ENCODE peak calls at places on chromosome 17, in five cellular contexts. One of them, this sample, is unnamed.

GRCh38 chr17:34370376-34370996 is 7.5 kb upstream of the CCL1 start:
- DNase-seq in CD8-positive, alpha-beta T cell: no peak
- DNase-seq in tibial nerve: no peak
- DNase-seq in cardiac muscle cell: no peak
- DNase-seq in thoracic aorta: no peak
- DNase-seq in this sample: no peak

GRCh38 chr17:18117974-18118632 is 9.5 kb downstream of the MYO15A start:
- DNase-seq in tibial nerve: no peak
- DNase-seq in cardiac muscle cell: no peak
- DNase-seq in thoracic aorta: no peak
- DNase-seq in CD8-positive, alpha-beta T cell: no peak
- DNase-seq in this sample: no peak

GRCh38 chr17:79620207-79621038 is 9.6 kb upstream of the RBFOX3 start:
- DNase-seq in CD8-positive, alpha-beta T cell: no peak
- DNase-seq in thoracic aorta: no peak
- DNase-seq in cardiac muscle cell: no peak
- DNase-seq in tibial nerve: no peak
- DNase-seq in this sample: no peak

GRCh38 chr17:17408236-17408794 is 68.5 kb upstream of the MED9 start:
- DNase-seq in tibial nerve: no peak
- DNase-seq in cardiac muscle cell: no peak
- DNase-seq in CD8-positive, alpha-beta T cell: no peak
- DNase-seq in thoracic aorta: no peak
- DNase-seq in this sample: no peak

GRCh38 chr17:73410586-73411329 is 99.0 kb upstream of the CDC42EP4 start:
- DNase-seq in tibial nerve: no peak
- DNase-seq in thoracic aorta: no peak
- DNase-seq in CD8-positive, alpha-beta T cell: no peak
- DNase-seq in cardiac muscle cell: no peak
- DNase-seq in this sample: no peak

GRCh38 chr17:35773129-35773528 is 12.4 kb downstream of the C17orf50 start:
- DNase-seq in CD8-positive, alpha-beta T cell: no peak
- DNase-seq in cardiac muscle cell: no peak
- DNase-seq in tibial nerve: no peak
- DNase-seq in thoracic aorta: no peak
- DNase-seq in this sample: no peak

GRCh38 chr17:47703671-47704070 is 9.7 kb downstream of the TBKBP1 start:
- DNase-seq in tibial nerve: no peak
- DNase-seq in CD8-positive, alpha-beta T cell: no peak
- DNase-seq in cardiac muscle cell: no peak
- DNase-seq in thoracic aorta: no peak
- DNase-seq in this sample: no peak

GRCh38 chr17:34670618-34671017 is 91.2 kb downstream of the TMEM132E start:
- DNase-seq in thoracic aorta: no peak
- DNase-seq in tibial nerve: no peak
- DNase-seq in cardiac muscle cell: no peak
- DNase-seq in CD8-positive, alpha-beta T cell: no peak
- DNase-seq in this sample: no peak

GRCh38 chr17:50153650-50154575 is 3.4 kb upstream of the PPP1R9B start:
- DNase-seq in cardiac muscle cell: no peak
- DNase-seq in tibial nerve: no peak
- DNase-seq in CD8-positive, alpha-beta T cell: no peak
- DNase-seq in thoracic aorta: no peak
- DNase-seq in this sample: no peak

GRCh38 chr17:18977646-18978045 is 25.7 kb downstream of the SLC5A10 start:
- DNase-seq in cardiac muscle cell: no peak
- DNase-seq in thoracic aorta: no peak
- DNase-seq in tibial nerve: no peak
- DNase-seq in CD8-positive, alpha-beta T cell: no peak
- DNase-seq in this sample: no peak

GRCh38 chr17:38579934-38580333 is 25.8 kb downstream of the SRCIN1 start:
- DNase-seq in CD8-positive, alpha-beta T cell: no peak
- DNase-seq in cardiac muscle cell: peak
- DNase-seq in thoracic aorta: no peak
- DNase-seq in tibial nerve: no peak
- DNase-seq in this sample: no peak

GRCh38 chr17:81553616-81554181 is 1.5 kb upstream of the FAAP100 start:
- DNase-seq in CD8-positive, alpha-beta T cell: no peak
- DNase-seq in cardiac muscle cell: no peak
- DNase-seq in thoracic aorta: no peak
- DNase-seq in tibial nerve: no peak
- DNase-seq in this sample: no peak

GRCh38 chr17:6868579-6868978 is 37.0 kb upstream of the TEKT1 start:
- DNase-seq in thoracic aorta: no peak
- DNase-seq in cardiac muscle cell: no peak
- DNase-seq in tibial nerve: no peak
- DNase-seq in CD8-positive, alpha-beta T cell: no peak
- DNase-seq in this sample: no peak

GRCh38 chr17:80793851-80794267 is 197.8 kb upstream of the CHMP6 start:
- DNase-seq in CD8-positive, alpha-beta T cell: no peak
- DNase-seq in tibial nerve: no peak
- DNase-seq in thoracic aorta: no peak
- DNase-seq in cardiac muscle cell: no peak
- DNase-seq in this sample: no peak

GRCh38 chr17:75898065-75898464 is 1.3 kb upstream of the TRIM65 start:
- DNase-seq in tibial nerve: no peak
- DNase-seq in CD8-positive, alpha-beta T cell: no peak
- DNase-seq in thoracic aorta: no peak
- DNase-seq in cardiac muscle cell: no peak
- DNase-seq in this sample: no peak

GRCh38 chr17:720706-721539 is 6.3 kb upstream of the VPS53 start:
- DNase-seq in tibial nerve: no peak
- DNase-seq in CD8-positive, alpha-beta T cell: no peak
- DNase-seq in thoracic aorta: no peak
- DNase-seq in cardiac muscle cell: no peak
- DNase-seq in this sample: no peak

GRCh38 chr17:61402978-61403845 is 3.6 kb downstream of the TBX2 start:
- DNase-seq in cardiac muscle cell: peak
- DNase-seq in CD8-positive, alpha-beta T cell: no peak
- DNase-seq in tibial nerve: peak
- DNase-seq in thoracic aorta: no peak
- DNase-seq in this sample: no peak

GRCh38 chr17:45335721-45336120 is 18.9 kb upstream of the MAP3K14 start:
- DNase-seq in cardiac muscle cell: no peak
- DNase-seq in tibial nerve: no peak
- DNase-seq in thoracic aorta: no peak
- DNase-seq in CD8-positive, alpha-beta T cell: no peak
- DNase-seq in this sample: no peak

GRCh38 chr17:59121901-59122480 is 15.3 kb upstream of the TRIM37 start:
- DNase-seq in CD8-positive, alpha-beta T cell: no peak
- DNase-seq in thoracic aorta: no peak
- DNase-seq in cardiac muscle cell: no peak
- DNase-seq in tibial nerve: no peak
- DNase-seq in this sample: peak

GRCh38 chr17:263271-263670 is 81.8 kb upstream of the DOC2B start:
- DNase-seq in CD8-positive, alpha-beta T cell: no peak
- DNase-seq in thoracic aorta: no peak
- DNase-seq in tibial nerve: no peak
- DNase-seq in cardiac muscle cell: no peak
- DNase-seq in this sample: no peak

GRCh38 chr17:55769625-55770000 is 18.8 kb downstream of the PCTP start:
- DNase-seq in thoracic aorta: no peak
- DNase-seq in CD8-positive, alpha-beta T cell: no peak
- DNase-seq in tibial nerve: no peak
- DNase-seq in cardiac muscle cell: no peak
- DNase-seq in this sample: no peak

GRCh38 chr17:47714773-47715396 is 18.2 kb upstream of the TBX21 start:
- DNase-seq in thoracic aorta: no peak
- DNase-seq in CD8-positive, alpha-beta T cell: no peak
- DNase-seq in tibial nerve: no peak
- DNase-seq in cardiac muscle cell: no peak
- DNase-seq in this sample: peak

GRCh38 chr17:8791910-8792270 is 7.3 kb downstream of the MFSD6L start:
- DNase-seq in tibial nerve: no peak
- DNase-seq in cardiac muscle cell: no peak
- DNase-seq in thoracic aorta: no peak
- DNase-seq in CD8-positive, alpha-beta T cell: no peak
- DNase-seq in this sample: peak

GRCh38 chr17:56926270-56926669 is 12.4 kb upstream of the TRIM25 start:
- DNase-seq in cardiac muscle cell: no peak
- DNase-seq in thoracic aorta: no peak
- DNase-seq in CD8-positive, alpha-beta T cell: no peak
- DNase-seq in tibial nerve: no peak
- DNase-seq in this sample: no peak

GRCh38 chr17:56928586-56928985 is 14.7 kb upstream of the TRIM25 start:
- DNase-seq in CD8-positive, alpha-beta T cell: no peak
- DNase-seq in cardiac muscle cell: no peak
- DNase-seq in thoracic aorta: no peak
- DNase-seq in tibial nerve: no peak
- DNase-seq in this sample: no peak

GRCh38 chr17:56929362-56929969 is 15.6 kb upstream of the TRIM25 start:
- DNase-seq in thoracic aorta: no peak
- DNase-seq in CD8-positive, alpha-beta T cell: no peak
- DNase-seq in cardiac muscle cell: no peak
- DNase-seq in tibial nerve: no peak
- DNase-seq in this sample: no peak

GRCh38 chr17:56926704-56927103 is 12.9 kb upstream of the TRIM25 start:
- DNase-seq in cardiac muscle cell: no peak
- DNase-seq in thoracic aorta: no peak
- DNase-seq in CD8-positive, alpha-beta T cell: no peak
- DNase-seq in tibial nerve: no peak
- DNase-seq in this sample: no peak

DNA sequence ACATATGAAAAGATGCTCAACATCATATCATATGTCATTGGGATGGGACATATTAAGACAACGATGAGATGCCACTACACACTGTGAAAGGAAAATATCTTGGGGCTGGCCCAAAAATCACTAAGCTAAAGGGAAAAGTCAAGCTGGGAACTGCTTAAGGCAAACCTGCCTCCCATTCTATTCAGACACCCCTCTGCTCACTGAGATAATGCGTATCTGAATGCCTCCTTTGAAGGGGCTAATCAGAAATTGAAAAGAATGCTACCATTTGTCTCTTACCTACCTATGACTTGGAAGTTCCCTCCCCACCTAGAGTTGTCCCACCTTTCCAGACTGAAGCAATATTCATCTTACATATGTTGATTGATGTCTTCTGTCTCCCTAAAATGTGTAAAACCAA is 11.2 kb upstream of the TRIM25 start:
- DNase-seq in CD8-positive, alpha-beta T cell: no peak
- DNase-seq in tibial nerve: no peak
- DNase-seq in thoracic aorta: no peak
- DNase-seq in cardiac muscle cell: no peak
- DNase-seq in this sample: no peak
- TF ChIP-seq CTCF in CD8-positive, alpha-beta T cell: no peak
- TF ChIP-seq CTCF in tibial nerve: no peak
- TF ChIP-seq CTCF in thoracic aorta: no peak
- TF ChIP-seq CTCF in cardiac muscle cell: no peak
- TF ChIP-seq CTCF in this sample: no peak

DNA sequence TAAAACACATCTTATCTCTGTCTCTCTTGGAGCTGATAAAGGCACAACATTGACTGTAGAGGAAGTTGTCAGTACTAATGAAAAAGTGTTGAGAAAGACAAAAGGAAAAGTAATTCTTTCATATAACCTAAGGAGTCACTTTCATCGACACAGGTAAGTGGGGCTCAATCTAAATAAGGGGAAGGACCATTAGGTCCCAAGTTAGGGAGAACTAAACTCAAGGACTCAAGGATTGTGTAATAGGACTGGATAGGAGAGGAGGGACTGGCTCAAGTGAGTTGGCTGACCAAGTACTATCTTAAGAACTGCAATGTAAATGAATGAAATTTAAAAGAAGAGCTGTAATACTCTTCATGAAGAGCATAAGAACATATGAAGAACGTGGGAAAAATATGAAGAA is 55.7 kb downstream of the GRB7 start:
- DNase-seq in thoracic aorta: no peak
- DNase-seq in cardiac muscle cell: no peak
- DNase-seq in CD8-positive, alpha-beta T cell: no peak
- DNase-seq in tibial nerve: no peak
- DNase-seq in this sample: no peak
- H3K4me3 ChIP-seq in thoracic aorta: no peak
- H3K4me3 ChIP-seq in cardiac muscle cell: no peak
- H3K4me3 ChIP-seq in CD8-positive, alpha-beta T cell: no peak
- H3K4me3 ChIP-seq in tibial nerve: no peak
- H3K4me3 ChIP-seq in this sample: peak

GRCh38 chr17:64295146-64295545 is 32.1 kb upstream of the TEX2 start:
- DNase-seq in tibial nerve: no peak
- DNase-seq in cardiac muscle cell: no peak
- DNase-seq in thoracic aorta: no peak
- DNase-seq in CD8-positive, alpha-beta T cell: no peak
- DNase-seq in this sample: no peak

GRCh38 chr17:64296246-64296645 is 33.2 kb upstream of the TEX2 start:
- DNase-seq in thoracic aorta: no peak
- DNase-seq in cardiac muscle cell: no peak
- DNase-seq in tibial nerve: no peak
- DNase-seq in CD8-positive, alpha-beta T cell: no peak
- DNase-seq in this sample: no peak

GRCh38 chr17:64289652-64290051 is 26.6 kb upstream of the TEX2 start:
- DNase-seq in CD8-positive, alpha-beta T cell: no peak
- DNase-seq in cardiac muscle cell: no peak
- DNase-seq in tibial nerve: no peak
- DNase-seq in thoracic aorta: no peak
- DNase-seq in this sample: no peak

DNA sequence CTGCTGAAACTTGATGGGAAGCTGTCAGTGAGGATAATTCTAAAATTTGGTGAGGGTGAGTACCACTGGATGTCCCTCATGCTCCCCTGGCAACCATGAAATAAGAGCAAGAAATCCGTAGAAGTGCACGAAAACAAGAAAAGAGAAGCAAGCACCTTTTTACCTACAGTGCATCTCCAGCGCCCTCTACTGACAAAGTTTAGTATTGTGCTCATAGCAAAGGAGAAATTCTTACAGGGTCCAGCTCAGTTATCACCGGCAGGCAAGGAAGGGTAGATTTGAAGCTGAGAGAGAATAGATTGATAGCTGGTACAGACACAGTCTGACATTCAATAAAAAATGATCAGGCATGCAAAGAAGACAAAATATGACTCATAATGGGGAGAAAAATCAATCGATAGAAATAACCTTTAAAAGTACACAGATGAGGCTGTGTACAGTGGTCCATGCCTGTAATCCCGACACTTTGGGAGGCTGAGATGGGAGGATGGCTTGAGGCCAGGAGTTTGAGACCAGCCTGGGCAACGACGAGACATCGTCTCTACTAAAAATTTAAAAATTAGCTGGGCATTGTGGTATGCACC is 28.3 kb upstream of the TEX2 start:
- DNase-seq in tibial nerve: no peak
- DNase-seq in CD8-positive, alpha-beta T cell: no peak
- DNase-seq in cardiac muscle cell: no peak
- DNase-seq in thoracic aorta: no peak
- DNase-seq in this sample: peak
- TF ChIP-seq CTCF in tibial nerve: no peak
- TF ChIP-seq CTCF in CD8-positive, alpha-beta T cell: no peak
- TF ChIP-seq CTCF in cardiac muscle cell: peak
- TF ChIP-seq CTCF in thoracic aorta: no peak
- TF ChIP-seq CTCF in this sample: peak

DNA sequence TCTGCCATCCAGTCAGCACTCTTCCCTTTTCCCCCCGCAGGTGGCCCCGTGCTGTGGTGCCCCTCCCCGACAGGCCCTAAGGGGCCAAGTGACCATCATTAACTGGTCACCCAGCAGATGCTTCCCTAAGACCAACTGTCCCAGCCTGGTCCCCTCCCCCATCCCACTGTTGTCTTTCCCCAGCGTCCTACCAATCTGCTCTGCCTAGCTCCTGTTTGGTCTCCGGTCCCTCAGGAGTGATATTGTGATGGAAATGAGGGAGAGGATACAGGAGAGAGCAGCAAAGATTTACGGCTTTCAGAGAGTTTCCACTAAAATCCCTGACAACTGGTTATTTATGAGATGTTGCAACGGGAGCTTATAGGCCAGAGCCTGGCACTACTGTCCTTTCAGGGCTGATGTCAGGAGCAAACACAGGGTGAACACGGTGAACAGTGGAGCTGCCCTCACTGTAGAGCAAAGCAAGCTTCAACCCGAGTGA is 1.4 kb upstream of the TTLL6 start:
- DNase-seq in thoracic aorta: no peak
- DNase-seq in cardiac muscle cell: no peak
- DNase-seq in CD8-positive, alpha-beta T cell: no peak
- DNase-seq in tibial nerve: no peak
- DNase-seq in this sample: no peak
- H3K4me3 ChIP-seq in thoracic aorta: no peak
- H3K4me3 ChIP-seq in cardiac muscle cell: no peak
- H3K4me3 ChIP-seq in CD8-positive, alpha-beta T cell: no peak
- H3K4me3 ChIP-seq in tibial nerve: no peak
- H3K4me3 ChIP-seq in this sample: no peak